ENCODE peak calls at places on chromosomes 5 and 9, in eight cellular contexts. One of them, this sample, is unnamed.

GRCh38 chr5:125595095-125595494 is 828.1 kb upstream of the GRAMD2B start:
- DNase-seq in NCI-H446 treated with DMSO at 0.1 percent for 48 hours: no peak
- DNase-seq in heart left ventricle: peak
- DNase-seq in KG1: no peak
- DNase-seq in activated CD4-positive, CD25-positive, alpha-beta regulatory T cell treated with anti-CD3 and anti-CD28 coated beads, Interleukin-2, amount 50 U/mL, for 72 hours: no peak
- DNase-seq in GM03348: no peak
- DNase-seq in ACHN: no peak
- DNase-seq in HCT116: no peak
- DNase-seq in this sample: peak

GRCh38 chr9:87667164-87667738 is 58.7 kb upstream of the CTSL start:
- DNase-seq in NCI-H446 treated with DMSO at 0.1 percent for 48 hours: no peak
- DNase-seq in heart left ventricle: no peak
- DNase-seq in KG1: no peak
- DNase-seq in activated CD4-positive, CD25-positive, alpha-beta regulatory T cell treated with anti-CD3 and anti-CD28 coated beads, Interleukin-2, amount 50 U/mL, for 72 hours: no peak
- DNase-seq in GM03348: no peak
- DNase-seq in ACHN: peak
- DNase-seq in HCT116: peak
- DNase-seq in this sample: no peak

GRCh38 chr5:141760753-141761152 is 78.7 kb upstream of the ARAP3 start:
- DNase-seq in NCI-H446 treated with DMSO at 0.1 percent for 48 hours: no peak
- DNase-seq in heart left ventricle: no peak
- DNase-seq in KG1: no peak
- DNase-seq in activated CD4-positive, CD25-positive, alpha-beta regulatory T cell treated with anti-CD3 and anti-CD28 coated beads, Interleukin-2, amount 50 U/mL, for 72 hours: no peak
- DNase-seq in GM03348: no peak
- DNase-seq in ACHN: no peak
- DNase-seq in HCT116: no peak
- DNase-seq in this sample: no peak

GRCh38 chr5:68261174-68262021 is 45.8 kb downstream of the PIK3R1 start:
- DNase-seq in NCI-H446 treated with DMSO at 0.1 percent for 48 hours: peak
- DNase-seq in heart left ventricle: no peak
- DNase-seq in KG1: peak
- DNase-seq in activated CD4-positive, CD25-positive, alpha-beta regulatory T cell treated with anti-CD3 and anti-CD28 coated beads, Interleukin-2, amount 50 U/mL, for 72 hours: no peak
- DNase-seq in GM03348: no peak
- DNase-seq in ACHN: no peak
- DNase-seq in HCT116: no peak
- DNase-seq in this sample: peak

GRCh38 chr9:105116047-105116868 is 128.2 kb upstream of the SLC44A1 start:
- DNase-seq in NCI-H446 treated with DMSO at 0.1 percent for 48 hours: no peak
- DNase-seq in heart left ventricle: no peak
- DNase-seq in KG1: no peak
- DNase-seq in activated CD4-positive, CD25-positive, alpha-beta regulatory T cell treated with anti-CD3 and anti-CD28 coated beads, Interleukin-2, amount 50 U/mL, for 72 hours: no peak
- DNase-seq in GM03348: no peak
- DNase-seq in ACHN: no peak
- DNase-seq in HCT116: no peak
- DNase-seq in this sample: no peak

GRCh38 chr5:176817864-176818377 is 7.6 kb downstream of the UNC5A start:
- DNase-seq in NCI-H446 treated with DMSO at 0.1 percent for 48 hours: peak
- DNase-seq in heart left ventricle: no peak
- DNase-seq in KG1: no peak
- DNase-seq in activated CD4-positive, CD25-positive, alpha-beta regulatory T cell treated with anti-CD3 and anti-CD28 coated beads, Interleukin-2, amount 50 U/mL, for 72 hours: no peak
- DNase-seq in GM03348: peak
- DNase-seq in ACHN: peak
- DNase-seq in HCT116: no peak
- DNase-seq in this sample: no peak

GRCh38 chr5:153753645-153754432 is 263.4 kb downstream of the GRIA1 start:
- DNase-seq in NCI-H446 treated with DMSO at 0.1 percent for 48 hours: peak
- DNase-seq in heart left ventricle: no peak
- DNase-seq in KG1: no peak
- DNase-seq in activated CD4-positive, CD25-positive, alpha-beta regulatory T cell treated with anti-CD3 and anti-CD28 coated beads, Interleukin-2, amount 50 U/mL, for 72 hours: no peak
- DNase-seq in GM03348: no peak
- DNase-seq in ACHN: no peak
- DNase-seq in HCT116: no peak
- DNase-seq in this sample: no peak

GRCh38 chr5:112772095-112772494 is 34.4 kb downstream of the APC start:
- DNase-seq in NCI-H446 treated with DMSO at 0.1 percent for 48 hours: no peak
- DNase-seq in heart left ventricle: no peak
- DNase-seq in KG1: no peak
- DNase-seq in activated CD4-positive, CD25-positive, alpha-beta regulatory T cell treated with anti-CD3 and anti-CD28 coated beads, Interleukin-2, amount 50 U/mL, for 72 hours: no peak
- DNase-seq in GM03348: peak
- DNase-seq in ACHN: no peak
- DNase-seq in HCT116: no peak
- DNase-seq in this sample: no peak

GRCh38 chr5:32057157-32058096 is 116.7 kb downstream of the GOLPH3 start:
- DNase-seq in NCI-H446 treated with DMSO at 0.1 percent for 48 hours: no peak
- DNase-seq in heart left ventricle: no peak
- DNase-seq in KG1: no peak
- DNase-seq in activated CD4-positive, CD25-positive, alpha-beta regulatory T cell treated with anti-CD3 and anti-CD28 coated beads, Interleukin-2, amount 50 U/mL, for 72 hours: no peak
- DNase-seq in GM03348: peak
- DNase-seq in ACHN: peak
- DNase-seq in HCT116: peak
- DNase-seq in this sample: peak

GRCh38 chr9:32426278-32426939 is 42.0 kb downstream of the ACO1 start:
- DNase-seq in NCI-H446 treated with DMSO at 0.1 percent for 48 hours: no peak
- DNase-seq in heart left ventricle: no peak
- DNase-seq in KG1: no peak
- DNase-seq in activated CD4-positive, CD25-positive, alpha-beta regulatory T cell treated with anti-CD3 and anti-CD28 coated beads, Interleukin-2, amount 50 U/mL, for 72 hours: no peak
- DNase-seq in GM03348: no peak
- DNase-seq in ACHN: peak
- DNase-seq in HCT116: no peak
- DNase-seq in this sample: peak

GRCh38 chr9:116452634-116453033 is 234.5 kb upstream of the TRIM32 start:
- DNase-seq in NCI-H446 treated with DMSO at 0.1 percent for 48 hours: no peak
- DNase-seq in heart left ventricle: no peak
- DNase-seq in KG1: no peak
- DNase-seq in activated CD4-positive, CD25-positive, alpha-beta regulatory T cell treated with anti-CD3 and anti-CD28 coated beads, Interleukin-2, amount 50 U/mL, for 72 hours: no peak
- DNase-seq in GM03348: no peak
- DNase-seq in ACHN: no peak
- DNase-seq in HCT116: no peak
- DNase-seq in this sample: no peak

GRCh38 chr5:60248900-60249299 is 355.4 kb upstream of the PDE4D start:
- DNase-seq in NCI-H446 treated with DMSO at 0.1 percent for 48 hours: no peak
- DNase-seq in heart left ventricle: peak
- DNase-seq in KG1: peak
- DNase-seq in activated CD4-positive, CD25-positive, alpha-beta regulatory T cell treated with anti-CD3 and anti-CD28 coated beads, Interleukin-2, amount 50 U/mL, for 72 hours: no peak
- DNase-seq in GM03348: no peak
- DNase-seq in ACHN: no peak
- DNase-seq in HCT116: no peak
- DNase-seq in this sample: no peak

GRCh38 chr9:125161284-125161918 is 18.1 kb upstream of the SCAI start:
- DNase-seq in NCI-H446 treated with DMSO at 0.1 percent for 48 hours: no peak
- DNase-seq in heart left ventricle: no peak
- DNase-seq in KG1: no peak
- DNase-seq in activated CD4-positive, CD25-positive, alpha-beta regulatory T cell treated with anti-CD3 and anti-CD28 coated beads, Interleukin-2, amount 50 U/mL, for 72 hours: no peak
- DNase-seq in GM03348: peak
- DNase-seq in ACHN: no peak
- DNase-seq in HCT116: no peak
- DNase-seq in this sample: peak

GRCh38 chr5:72126796-72127195 is 19.5 kb downstream of the MAP1B start:
- DNase-seq in NCI-H446 treated with DMSO at 0.1 percent for 48 hours: no peak
- DNase-seq in heart left ventricle: no peak
- DNase-seq in KG1: no peak
- DNase-seq in activated CD4-positive, CD25-positive, alpha-beta regulatory T cell treated with anti-CD3 and anti-CD28 coated beads, Interleukin-2, amount 50 U/mL, for 72 hours: no peak
- DNase-seq in GM03348: no peak
- DNase-seq in ACHN: no peak
- DNase-seq in HCT116: no peak
- DNase-seq in this sample: peak

GRCh38 chr9:106874031-106874430 is 11.1 kb downstream of the ZNF462 start:
- DNase-seq in NCI-H446 treated with DMSO at 0.1 percent for 48 hours: no peak
- DNase-seq in heart left ventricle: no peak
- DNase-seq in KG1: no peak
- DNase-seq in activated CD4-positive, CD25-positive, alpha-beta regulatory T cell treated with anti-CD3 and anti-CD28 coated beads, Interleukin-2, amount 50 U/mL, for 72 hours: no peak
- DNase-seq in GM03348: no peak
- DNase-seq in ACHN: no peak
- DNase-seq in HCT116: no peak
- DNase-seq in this sample: no peak

GRCh38 chr5:81122271-81122670 is 110.9 kb upstream of the CKMT2 start:
- DNase-seq in NCI-H446 treated with DMSO at 0.1 percent for 48 hours: no peak
- DNase-seq in heart left ventricle: no peak
- DNase-seq in KG1: no peak
- DNase-seq in activated CD4-positive, CD25-positive, alpha-beta regulatory T cell treated with anti-CD3 and anti-CD28 coated beads, Interleukin-2, amount 50 U/mL, for 72 hours: no peak
- DNase-seq in GM03348: no peak
- DNase-seq in ACHN: no peak
- DNase-seq in HCT116: no peak
- DNase-seq in this sample: no peak

GRCh38 chr5:170357853-170358497 is 31.2 kb downstream of the KCNMB1 start:
- DNase-seq in NCI-H446 treated with DMSO at 0.1 percent for 48 hours: no peak
- DNase-seq in heart left ventricle: peak
- DNase-seq in KG1: peak
- DNase-seq in activated CD4-positive, CD25-positive, alpha-beta regulatory T cell treated with anti-CD3 and anti-CD28 coated beads, Interleukin-2, amount 50 U/mL, for 72 hours: no peak
- DNase-seq in GM03348: no peak
- DNase-seq in ACHN: no peak
- DNase-seq in HCT116: no peak
- DNase-seq in this sample: no peak

GRCh38 chr5:169576181-169576598 is 7.4 kb upstream of the SPDL1 start:
- DNase-seq in NCI-H446 treated with DMSO at 0.1 percent for 48 hours: no peak
- DNase-seq in heart left ventricle: no peak
- DNase-seq in KG1: no peak
- DNase-seq in activated CD4-positive, CD25-positive, alpha-beta regulatory T cell treated with anti-CD3 and anti-CD28 coated beads, Interleukin-2, amount 50 U/mL, for 72 hours: no peak
- DNase-seq in GM03348: peak
- DNase-seq in ACHN: peak
- DNase-seq in HCT116: no peak
- DNase-seq in this sample: peak

GRCh38 chr9:93297659-93298497 is 113.9 kb downstream of the WNK2 start:
- DNase-seq in NCI-H446 treated with DMSO at 0.1 percent for 48 hours: no peak
- DNase-seq in heart left ventricle: no peak
- DNase-seq in KG1: no peak
- DNase-seq in activated CD4-positive, CD25-positive, alpha-beta regulatory T cell treated with anti-CD3 and anti-CD28 coated beads, Interleukin-2, amount 50 U/mL, for 72 hours: no peak
- DNase-seq in GM03348: peak
- DNase-seq in ACHN: no peak
- DNase-seq in HCT116: no peak
- DNase-seq in this sample: no peak

GRCh38 chr9:93091453-93092081 is 4.5 kb upstream of the CARD19 start:
- DNase-seq in NCI-H446 treated with DMSO at 0.1 percent for 48 hours: no peak
- DNase-seq in heart left ventricle: no peak
- DNase-seq in KG1: no peak
- DNase-seq in activated CD4-positive, CD25-positive, alpha-beta regulatory T cell treated with anti-CD3 and anti-CD28 coated beads, Interleukin-2, amount 50 U/mL, for 72 hours: no peak
- DNase-seq in GM03348: peak
- DNase-seq in ACHN: peak
- DNase-seq in HCT116: peak
- DNase-seq in this sample: peak